ENCODE peak calls at places on chromosomes 11 and 22, in nine cellular contexts. One of them, this sample, is unnamed.

GRCh38 chr11:65066805-65067291 is 8.5 kb upstream of the NAALADL1 start:
- DNase-seq in nephron progenitor cell: no peak
- DNase-seq in PC-9: no peak
- DNase-seq in HFFc6: no peak
- DNase-seq in mucosa of descending colon: no peak
- DNase-seq in body of pancreas: no peak
- DNase-seq in putamen: no peak
- DNase-seq in activated naive CD4-positive, alpha-beta T cell treated with anti-CD3 and anti-CD28 coated beads for 36 hours: no peak
- DNase-seq in AG10803: no peak
- DNase-seq in this sample: no peak

GRCh38 chr11:17314232-17314547 is 37.4 kb upstream of the NCR3LG1 start:
- DNase-seq in PC-9: no peak
- DNase-seq in nephron progenitor cell: no peak
- DNase-seq in AG10803: peak
- DNase-seq in HFFc6: peak
- DNase-seq in mucosa of descending colon: no peak
- DNase-seq in putamen: no peak
- DNase-seq in activated naive CD4-positive, alpha-beta T cell treated with anti-CD3 and anti-CD28 coated beads for 36 hours: no peak
- DNase-seq in body of pancreas: no peak
- DNase-seq in this sample: no peak

GRCh38 chr22:28179392-28179791 is 260.3 kb upstream of the PITPNB start:
- DNase-seq in PC-9: no peak
- DNase-seq in body of pancreas: no peak
- DNase-seq in AG10803: no peak
- DNase-seq in HFFc6: no peak
- DNase-seq in mucosa of descending colon: no peak
- DNase-seq in activated naive CD4-positive, alpha-beta T cell treated with anti-CD3 and anti-CD28 coated beads for 36 hours: no peak
- DNase-seq in nephron progenitor cell: no peak
- DNase-seq in putamen: no peak
- DNase-seq in this sample: no peak

GRCh38 chr11:86151188-86152005 is 82.5 kb upstream of the PICALM start:
- DNase-seq in HFFc6: peak
- DNase-seq in body of pancreas: peak
- DNase-seq in AG10803: peak
- DNase-seq in PC-9: peak
- DNase-seq in nephron progenitor cell: peak
- DNase-seq in mucosa of descending colon: no peak
- DNase-seq in putamen: peak
- DNase-seq in activated naive CD4-positive, alpha-beta T cell treated with anti-CD3 and anti-CD28 coated beads for 36 hours: no peak
- DNase-seq in this sample: peak

GRCh38 chr11:30706276-30706675 is 120.1 kb upstream of the MPPED2 start:
- DNase-seq in HFFc6: no peak
- DNase-seq in nephron progenitor cell: no peak
- DNase-seq in putamen: no peak
- DNase-seq in activated naive CD4-positive, alpha-beta T cell treated with anti-CD3 and anti-CD28 coated beads for 36 hours: no peak
- DNase-seq in body of pancreas: no peak
- DNase-seq in AG10803: no peak
- DNase-seq in mucosa of descending colon: no peak
- DNase-seq in PC-9: no peak
- DNase-seq in this sample: no peak

GRCh38 chr11:73203322-73203721 is 14.8 kb upstream of the P2RY2 start:
- DNase-seq in body of pancreas: no peak
- DNase-seq in AG10803: no peak
- DNase-seq in HFFc6: no peak
- DNase-seq in PC-9: no peak
- DNase-seq in putamen: no peak
- DNase-seq in nephron progenitor cell: no peak
- DNase-seq in activated naive CD4-positive, alpha-beta T cell treated with anti-CD3 and anti-CD28 coated beads for 36 hours: no peak
- DNase-seq in mucosa of descending colon: peak
- DNase-seq in this sample: no peak

GRCh38 chr11:106156290-106156937 is 79.0 kb downstream of the AASDHPPT start:
- DNase-seq in PC-9: no peak
- DNase-seq in nephron progenitor cell: peak
- DNase-seq in activated naive CD4-positive, alpha-beta T cell treated with anti-CD3 and anti-CD28 coated beads for 36 hours: peak
- DNase-seq in mucosa of descending colon: no peak
- DNase-seq in HFFc6: peak
- DNase-seq in AG10803: peak
- DNase-seq in putamen: peak
- DNase-seq in body of pancreas: peak
- DNase-seq in this sample: no peak

GRCh38 chr11:6771926-6772898 is at the start of gene OR2AG2:
- DNase-seq in nephron progenitor cell: no peak
- DNase-seq in activated naive CD4-positive, alpha-beta T cell treated with anti-CD3 and anti-CD28 coated beads for 36 hours: no peak
- DNase-seq in PC-9: no peak
- DNase-seq in HFFc6: no peak
- DNase-seq in AG10803: no peak
- DNase-seq in putamen: peak
- DNase-seq in mucosa of descending colon: no peak
- DNase-seq in body of pancreas: no peak
- DNase-seq in this sample: no peak

GRCh38 chr22:44211946-44212930 is 31.5 kb downstream of the PARVG start:
- DNase-seq in AG10803: peak
- DNase-seq in nephron progenitor cell: no peak
- DNase-seq in activated naive CD4-positive, alpha-beta T cell treated with anti-CD3 and anti-CD28 coated beads for 36 hours: no peak
- DNase-seq in mucosa of descending colon: no peak
- DNase-seq in PC-9: no peak
- DNase-seq in body of pancreas: no peak
- DNase-seq in putamen: no peak
- DNase-seq in HFFc6: no peak
- DNase-seq in this sample: no peak

GRCh38 chr11:115885446-115885978 is 381.3 kb upstream of the CADM1 start:
- DNase-seq in PC-9: no peak
- DNase-seq in AG10803: no peak
- DNase-seq in activated naive CD4-positive, alpha-beta T cell treated with anti-CD3 and anti-CD28 coated beads for 36 hours: no peak
- DNase-seq in nephron progenitor cell: no peak
- DNase-seq in mucosa of descending colon: no peak
- DNase-seq in body of pancreas: no peak
- DNase-seq in putamen: no peak
- DNase-seq in HFFc6: no peak
- DNase-seq in this sample: no peak

GRCh38 chr22:18075101-18075730 is 2.6 kb upstream of the PEX26 start:
- DNase-seq in mucosa of descending colon: no peak
- DNase-seq in body of pancreas: no peak
- DNase-seq in PC-9: no peak
- DNase-seq in activated naive CD4-positive, alpha-beta T cell treated with anti-CD3 and anti-CD28 coated beads for 36 hours: no peak
- DNase-seq in putamen: no peak
- DNase-seq in HFFc6: no peak
- DNase-seq in nephron progenitor cell: no peak
- DNase-seq in AG10803: no peak
- DNase-seq in this sample: no peak

GRCh38 chr11:104462346-104462745 is 298.4 kb upstream of the PDGFD start:
- DNase-seq in nephron progenitor cell: no peak
- DNase-seq in mucosa of descending colon: no peak
- DNase-seq in body of pancreas: no peak
- DNase-seq in activated naive CD4-positive, alpha-beta T cell treated with anti-CD3 and anti-CD28 coated beads for 36 hours: no peak
- DNase-seq in AG10803: peak
- DNase-seq in PC-9: no peak
- DNase-seq in HFFc6: no peak
- DNase-seq in putamen: no peak
- DNase-seq in this sample: no peak

GRCh38 chr22:39545310-39546063 is 12.9 kb upstream of the RPS19BP1 start:
- DNase-seq in HFFc6: no peak
- DNase-seq in mucosa of descending colon: peak
- DNase-seq in nephron progenitor cell: peak
- DNase-seq in body of pancreas: peak
- DNase-seq in PC-9: no peak
- DNase-seq in activated naive CD4-positive, alpha-beta T cell treated with anti-CD3 and anti-CD28 coated beads for 36 hours: peak
- DNase-seq in putamen: no peak
- DNase-seq in AG10803: no peak
- DNase-seq in this sample: no peak

GRCh38 chr11:16982256-16982671 is 31.9 kb downstream of the PLEKHA7 start:
- DNase-seq in nephron progenitor cell: no peak
- DNase-seq in activated naive CD4-positive, alpha-beta T cell treated with anti-CD3 and anti-CD28 coated beads for 36 hours: no peak
- DNase-seq in AG10803: no peak
- DNase-seq in PC-9: peak
- DNase-seq in mucosa of descending colon: no peak
- DNase-seq in body of pancreas: peak
- DNase-seq in HFFc6: no peak
- DNase-seq in putamen: no peak
- DNase-seq in this sample: no peak

GRCh38 chr11:76186776-76187279 is 19.5 kb downstream of the WNT11 start:
- DNase-seq in mucosa of descending colon: no peak
- DNase-seq in nephron progenitor cell: no peak
- DNase-seq in HFFc6: no peak
- DNase-seq in putamen: no peak
- DNase-seq in AG10803: no peak
- DNase-seq in PC-9: no peak
- DNase-seq in body of pancreas: no peak
- DNase-seq in activated naive CD4-positive, alpha-beta T cell treated with anti-CD3 and anti-CD28 coated beads for 36 hours: no peak
- DNase-seq in this sample: no peak

GRCh38 chr22:42947211-42947990 is 67.5 kb downstream of the PACSIN2 start:
- DNase-seq in nephron progenitor cell: no peak
- DNase-seq in AG10803: no peak
- DNase-seq in HFFc6: no peak
- DNase-seq in activated naive CD4-positive, alpha-beta T cell treated with anti-CD3 and anti-CD28 coated beads for 36 hours: no peak
- DNase-seq in PC-9: peak
- DNase-seq in body of pancreas: peak
- DNase-seq in putamen: no peak
- DNase-seq in mucosa of descending colon: no peak
- DNase-seq in this sample: no peak

GRCh38 chr22:48152154-48152775 is 1389.8 kb downstream of the TBC1D22A start:
- DNase-seq in HFFc6: no peak
- DNase-seq in putamen: no peak
- DNase-seq in PC-9: no peak
- DNase-seq in activated naive CD4-positive, alpha-beta T cell treated with anti-CD3 and anti-CD28 coated beads for 36 hours: no peak
- DNase-seq in body of pancreas: no peak
- DNase-seq in AG10803: no peak
- DNase-seq in nephron progenitor cell: peak
- DNase-seq in mucosa of descending colon: no peak
- DNase-seq in this sample: no peak

GRCh38 chr11:116862951-116863350 is 25.5 kb upstream of the APOA1 start:
- DNase-seq in mucosa of descending colon: no peak
- DNase-seq in body of pancreas: no peak
- DNase-seq in putamen: no peak
- DNase-seq in activated naive CD4-positive, alpha-beta T cell treated with anti-CD3 and anti-CD28 coated beads for 36 hours: no peak
- DNase-seq in AG10803: peak
- DNase-seq in nephron progenitor cell: no peak
- DNase-seq in HFFc6: peak
- DNase-seq in PC-9: no peak
- DNase-seq in this sample: no peak

This sample was measured in CMK.